ENCODE peak calls at places on chromosomes 2 and 18, in four cellular contexts. C is WTC11, Q is K562, G is GM12878. K is an unnamed sample.

GRCh38 chr2:217160978-217161973 is 301.4 kb upstream of the TNP1 start:
- DNase-seq in C (no peak), Q (no peak), G (no peak), K (no peak)

GRCh38 chr2:57376985-57377384 is 669.6 kb upstream of the VRK2 start:
- DNase-seq in C (no peak), Q (no peak), G (no peak), K (no peak)

GRCh38 chr18:39862341-39862740 is 2092.7 kb upstream of the PIK3C3 start:
- DNase-seq in C (no peak), Q (no peak), G (no peak), K (no peak)

GRCh38 chr18:63479826-63480225 is 3.1 kb downstream of the SERPINB5 start:
- DNase-seq in C (no peak), Q (no peak), G (no peak), K (no peak)

GRCh38 chr2:128447538-128447885 is 128.8 kb upstream of the HS6ST1 start:
- DNase-seq in C (no peak), Q (no peak), G (no peak), K (no peak)

GRCh38 chr2:5982911-5983310 is 290.7 kb downstream of the SOX11 start:
- DNase-seq in C (no peak), Q (no peak), G (no peak), K (no peak)

GRCh38 chr2:23916727-23917458 is 10.0 kb downstream of the ATAD2B start:
- DNase-seq in C (no peak), Q (no peak), G (no peak), K (peak; percentile 39)

GRCh38 chr2:136985044-136985443 is 219.7 kb downstream of the THSD7B start:
- DNase-seq in C (no peak), Q (no peak), G (no peak), K (no peak)

GRCh38 chr2:18178736-18179349 is 300.4 kb downstream of the KCNS3 start:
- DNase-seq in C (peak; percentile 49), Q (peak; percentile 55), G (peak; percentile 13), K (peak; percentile 43)

GRCh38 chr18:34650121-34650545 is 60.0 kb upstream of the DTNA start:
- DNase-seq in C (no peak), Q (no peak), G (no peak), K (no peak)

GRCh38 chr2:239194731-239195317 is 206.0 kb downstream of the HDAC4 start:
- DNase-seq in C (no peak), Q (no peak), G (no peak), K (no peak)

GRCh38 chr18:59681521-59682004 is 15.7 kb downstream of the CCBE1 start:
- DNase-seq in C (no peak), Q (no peak), G (no peak), K (no peak)

GRCh38 chr2:83022631-83023210 is 1436.4 kb downstream of the SUCLG1 start:
- DNase-seq in C (no peak), Q (no peak), G (no peak), K (no peak)

GRCh38 chr2:152189622-152190495 is 14.3 kb upstream of the STAM2 start:
- DNase-seq in C (peak; percentile 19), Q (peak; percentile 30), G (no peak), K (peak; percentile 50)

GRCh38 chr2:118312963-118313756 is 224.9 kb downstream of the INSIG2 start:
- DNase-seq in C (peak; percentile 54), Q (no peak), G (no peak), K (no peak)

GRCh38 chr2:157857881-157858280 is 18.2 kb downstream of the ACVR1 start:
- DNase-seq in C (no peak), Q (no peak), G (no peak), K (no peak)

GRCh38 chr2:133377021-133377481 is 191.2 kb downstream of the NCKAP5 start:
- DNase-seq in C (no peak), Q (no peak), G (no peak), K (no peak)

GRCh38 chr18:55402731-55403405 is 185.1 kb downstream of the TCF4 start:
- DNase-seq in C (no peak), Q (no peak), G (no peak), K (no peak)

GRCh38 chr2:58634653-58635347 is 393.7 kb upstream of the FANCL start:
- DNase-seq in C (no peak), Q (no peak), G (no peak), K (no peak)

GRCh38 chr2:201157694-201158093 is 25.2 kb upstream of the CASP10 start:
- DNase-seq in C (no peak), Q (no peak), G (no peak), K (no peak)

GRCh38 chr2:240573071-240573515 is 4.8 kb downstream of the RNPEPL1 start:
- DNase-seq in C (no peak), Q (no peak), G (no peak), K (no peak)
- TF ChIP-seq USF1 in C (no peak), Q (no peak), G (no peak), K (no peak)

DNA sequence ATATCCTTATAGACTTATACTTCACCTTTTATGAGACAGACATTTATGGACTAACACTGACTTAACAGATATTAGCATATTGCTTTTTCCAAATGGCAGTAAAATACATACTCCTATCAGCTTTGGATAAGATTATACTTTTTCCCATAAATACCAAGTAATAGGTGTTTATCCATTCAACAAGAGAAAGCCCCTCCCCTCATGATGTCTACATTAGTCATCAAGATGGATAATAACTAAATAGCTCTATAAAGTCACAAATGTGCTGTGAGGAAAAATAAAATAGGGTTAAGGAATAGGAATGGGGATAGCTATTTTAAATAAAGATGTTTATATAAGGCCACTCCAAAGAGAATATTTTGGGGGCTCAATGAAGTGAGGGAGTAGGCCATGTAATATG is 39.4 kb downstream of the CSRNP3 start:
- DNase-seq in C (no peak), Q (no peak), G (no peak), K (no peak)
- TF ChIP-seq USF1 in C (no peak), Q (no peak), G (no peak), K (no peak)

GRCh38 chr2:101995804-101996203 is 4.0 kb downstream of the IL1R2 start:
- DNase-seq in C (no peak), Q (no peak), G (no peak), K (no peak)
- TF ChIP-seq USF1 in C (no peak), Q (no peak), G (no peak), K (no peak)

GRCh38 chr2:236129935-236130334 is 38.3 kb downstream of the GBX2 start:
- DNase-seq in C (no peak), Q (no peak), G (no peak), K (no peak)
- TF ChIP-seq USF1 in C (no peak), Q (no peak), G (no peak), K (no peak)

GRCh38 chr2:213317929-213318328 is 33.7 kb downstream of the SPAG16 start:
- DNase-seq in C (no peak), Q (no peak), G (no peak), K (no peak)
- TF ChIP-seq USF1 in C (no peak), Q (no peak), G (no peak), K (no peak)

DNA sequence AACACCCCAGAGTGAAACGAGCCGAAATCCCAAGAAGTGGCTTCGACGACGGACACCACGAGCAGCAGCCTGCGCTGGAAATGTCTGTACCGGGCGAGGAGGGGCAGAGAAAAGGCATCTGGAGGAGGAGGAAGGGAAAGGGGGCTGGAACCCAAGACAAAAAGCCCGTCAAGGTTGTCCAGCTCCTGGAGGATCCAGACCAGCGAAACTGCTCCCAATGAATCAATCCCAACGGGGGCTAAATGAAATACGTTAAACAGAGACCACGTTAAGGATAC is 481 bp downstream of the CCDC88A start:
- DNase-seq in C (no peak), Q (peak; percentile 20), G (no peak), K (peak; percentile 51)
- TF ChIP-seq USF1 in C (no peak), Q (no peak), G (no peak), K (no peak)

GRCh38 chr2:30205456-30205855 is 25.9 kb upstream of the LBH start:
- DNase-seq in C (no peak), Q (no peak), G (no peak), K (no peak)
- TF ChIP-seq USF1 in C (no peak), Q (no peak), G (no peak), K (no peak)